ENCODE peak calls at places on chromosomes 6 and 20, in eight cellular contexts. T is NCI-H1417; K is heart right ventricle; A is GM03348; O is OCI-M1; W is activated CD8-positive, alpha-beta memory T cell treated with anti-CD3 and anti-CD28 coated beads, Interleukin-2, amount 50 U/mL, for 4 hours; B is GM12878; R is activated CD4-positive, alpha-beta T cell treated with anti-CD3 and anti-CD28 coated beads, Interleukin-2, amount 50 U/mL, for 48 hours. N is an unnamed sample.

GRCh38 chr6:148624025-148624424 is 122.8 kb upstream of the UST start:
- DNase-seq in T (no peak), K (no peak), A (no peak), O (no peak), W (no peak), B (no peak), R (no peak), N (no peak)

GRCh38 chr20:41649489-41649888 is 31.3 kb upstream of the CHD6 start:
- DNase-seq in T (peak), K (no peak), A (no peak), O (no peak), W (no peak), B (no peak), R (no peak), N (no peak)

GRCh38 chr6:134295953-134296553 is 21.9 kb downstream of the SGK1 start:
- DNase-seq in T (no peak), K (peak), A (peak), O (peak), W (no peak), B (no peak), R (no peak), N (peak)

GRCh38 chr6:108874470-108875160 is 26.4 kb downstream of the ARMC2 start:
- DNase-seq in T (no peak), K (no peak), A (peak), O (peak), W (peak), B (peak), R (peak), N (no peak)

GRCh38 chr6:8881663-8882062 is 446.3 kb upstream of the SLC35B3 start:
- DNase-seq in T (no peak), K (no peak), A (no peak), O (peak), W (no peak), B (no peak), R (no peak), N (no peak)

GRCh38 chr6:80962382-80962781 is 790.1 kb downstream of the TENT5A start:
- DNase-seq in T (no peak), K (no peak), A (no peak), O (no peak), W (no peak), B (no peak), R (no peak), N (no peak)

GRCh38 chr6:34731393-34732060 is 25.8 kb upstream of the SNRPC start:
- DNase-seq in T (no peak), K (no peak), A (no peak), O (no peak), W (no peak), B (no peak), R (no peak), N (no peak)

GRCh38 chr6:33896391-33897192 is 92.8 kb upstream of the MLN start:
- DNase-seq in T (no peak), K (no peak), A (peak), O (no peak), W (no peak), B (no peak), R (no peak), N (no peak)

GRCh38 chr6:125942677-125943527 is 13.7 kb upstream of the HINT3 start:
- DNase-seq in T (no peak), K (no peak), A (no peak), O (peak), W (no peak), B (no peak), R (no peak), N (no peak)

GRCh38 chr20:1434571-1435336 is 31.9 kb downstream of the NSFL1C start:
- DNase-seq in T (no peak), K (peak), A (peak), O (peak), W (no peak), B (peak), R (peak), N (no peak)

N was measured in cerebellar nuclear complex.